ENCODE peak calls at places on chromosomes 6 and 20, in seven cellular contexts. A is A549, G is AG10803, E is foreskin fibroblast, M is upper lobe of left lung, X is heart left ventricle, S is left ventricle myocardium inferior. D is an unnamed sample.

GRCh38 chr20:53413188-53413631 is 180.4 kb downstream of the ZNF217 start:
- DNase-seq in G (no peak), M (peak), A (peak), E (no peak), X (no peak), S (no peak), D (peak)

GRCh38 chr6:4403828-4404227 is 268.5 kb upstream of the ECI2 start:
- DNase-seq in S (no peak), M (no peak), A (no peak), E (no peak), X (no peak), G (peak), D (no peak)

GRCh38 chr20:2509468-2509781 is 710 bp upstream of the ZNF343 start:
- DNase-seq in G (no peak), X (no peak), S (no peak), M (no peak), E (no peak), A (no peak), D (no peak)

GRCh38 chr20:62539646-62540045 is 63.9 kb upstream of the GATA5 start:
- DNase-seq in M (no peak), G (no peak), E (no peak), S (no peak), X (no peak), A (no peak), D (no peak)

GRCh38 chr6:118319890-118320289 is 228.2 kb upstream of the PLN start:
- DNase-seq in X (no peak), E (no peak), G (no peak), A (no peak), M (no peak), S (no peak), D (no peak)

GRCh38 chr6:6007311-6008113 is 787 bp upstream of the NRN1 start:
- DNase-seq in G (peak), M (no peak), E (no peak), X (peak), A (peak), S (no peak), D (no peak)

GRCh38 chr6:165573671-165574070 is 89.4 kb downstream of the PDE10A start:
- DNase-seq in E (no peak), S (peak), M (no peak), G (no peak), A (peak), X (peak), D (no peak)

GRCh38 chr6:978937-979685 is 286.2 kb upstream of the EXOC2 start:
- DNase-seq in G (peak), A (no peak), M (no peak), S (no peak), X (no peak), E (no peak), D (no peak)

GRCh38 chr6:3523966-3524365 is 67.1 kb upstream of the SLC22A23 start:
- DNase-seq in M (no peak), S (no peak), A (no peak), X (no peak), E (no peak), G (no peak), D (no peak)

GRCh38 chr6:11851405-11851804 is 72.8 kb upstream of the ADTRP start:
- DNase-seq in E (peak), X (no peak), A (peak), G (peak), M (no peak), S (no peak), D (no peak)

GRCh38 chr20:58890454-58891075 is 38.0 kb downstream of the GNAS start:
- DNase-seq in G (peak), X (peak), M (peak), S (peak), A (peak), E (peak), D (peak)

GRCh38 chr6:25054469-25054868 is 118.7 kb upstream of the RIPOR2 start:
- DNase-seq in X (no peak), S (no peak), E (peak), A (no peak), G (peak), M (no peak), D (no peak)

GRCh38 chr20:1185316-1185741 is 548 bp upstream of the TMEM74B start:
- DNase-seq in X (no peak), G (no peak), A (no peak), S (no peak), M (no peak), E (no peak), D (no peak)

GRCh38 chr20:22474215-22474614 is 110.2 kb downstream of the FOXA2 start:
- DNase-seq in S (no peak), M (no peak), X (no peak), A (no peak), E (no peak), G (no peak), D (no peak)

GRCh38 chr6:107102414-107102805 is 12.9 kb downstream of the BEND3 start:
- DNase-seq in G (no peak), S (no peak), M (no peak), E (no peak), A (no peak), X (no peak), D (no peak)

GRCh38 chr6:19210849-19211590 is 626.1 kb upstream of the ID4 start:
- DNase-seq in M (no peak), E (no peak), S (peak), A (peak), X (peak), G (no peak), D (no peak)

GRCh38 chr6:33407132-33407718 is 3.6 kb upstream of the PHF1 start:
- DNase-seq in X (no peak), E (peak), M (no peak), A (peak), G (peak), S (no peak), D (no peak)

GRCh38 chr6:105793132-105793531 is 293.0 kb upstream of the PRDM1 start:
- DNase-seq in X (no peak), M (peak), E (no peak), G (no peak), A (peak), S (no peak), D (peak)
- TF ChIP-seq CTCF in X (no peak), M (no peak), E (no peak), G (peak), A (no peak), S (no peak), D (peak)

GRCh38 chr20:24529032-24529431 is 59.6 kb downstream of the SYNDIG1 start:
- DNase-seq in S (no peak), M (no peak), E (no peak), G (no peak), X (no peak), A (no peak), D (no peak)
- TF ChIP-seq CTCF in S (no peak), M (no peak), E (no peak), G (no peak), X (no peak), A (no peak), D (no peak)

GRCh38 chr6:34508425-34508824 is 42.5 kb downstream of the PACSIN1 start:
- DNase-seq in S (no peak), E (no peak), X (no peak), M (no peak), A (no peak), G (no peak), D (no peak)
- TF ChIP-seq CTCF in S (no peak), E (no peak), X (no peak), M (no peak), A (no peak), G (no peak), D (no peak)

GRCh38 chr20:51003776-51004175 is 19.1 kb downstream of the KCNG1 start:
- DNase-seq in S (no peak), M (no peak), X (no peak), A (no peak), E (no peak), G (no peak), D (no peak)
- TF ChIP-seq CTCF in S (no peak), M (no peak), X (no peak), A (no peak), E (no peak), G (no peak), D (no peak)

GRCh38 chr20:46548688-46549087 is 1.8 kb downstream of the OCSTAMP start:
- DNase-seq in M (no peak), G (no peak), E (no peak), A (no peak), S (no peak), X (no peak), D (no peak)
- TF ChIP-seq CTCF in M (no peak), G (no peak), E (no peak), A (no peak), S (no peak), X (no peak), D (no peak)

GRCh38 chr6:135383766-135384165 is 113.8 kb downstream of the AHI1 start:
- DNase-seq in A (no peak), M (no peak), E (no peak), X (no peak), G (no peak), S (no peak), D (no peak)
- TF ChIP-seq CTCF in A (no peak), M (no peak), E (no peak), X (no peak), G (no peak), S (no peak), D (no peak)

DNA sequence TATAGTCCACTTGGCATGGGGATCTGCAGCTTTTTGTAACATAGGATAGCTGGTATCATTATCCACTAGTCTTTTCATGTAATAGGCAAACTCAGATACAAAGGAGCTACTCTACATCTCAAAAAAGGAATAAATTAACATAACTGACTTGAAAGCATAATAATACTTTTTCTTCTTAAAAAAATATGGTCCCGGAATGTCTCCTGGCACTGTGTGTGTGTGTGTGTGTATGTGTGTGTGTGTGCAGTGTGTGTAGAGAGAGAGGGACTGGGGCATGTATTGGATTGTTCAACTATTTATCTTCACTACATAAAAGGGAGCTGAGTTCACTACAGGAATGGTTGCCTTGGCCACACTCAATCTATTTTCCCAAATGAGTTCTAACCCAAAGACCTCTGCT is 51.2 kb downstream of the B3GAT2 start:
- DNase-seq in E (no peak), X (no peak), S (no peak), A (no peak), G (no peak), M (no peak), D (no peak)
- TF ChIP-seq CTCF in E (no peak), X (no peak), S (no peak), A (no peak), G (no peak), M (no peak), D (no peak)

D was measured in colonic mucosa.